ENCODE peak calls at places on chromosomes 3 and 15, in five cellular contexts. One of them, this sample, is unnamed.

GRCh38 chr3:49519266-49519665 is 35.0 kb upstream of the BSN start:
- DNase-seq in brain microvascular endothelial cell: no peak
- DNase-seq in heart left ventricle: no peak
- DNase-seq in H9: no peak
- DNase-seq in Peyer's patch: no peak
- DNase-seq in this sample: no peak

GRCh38 chr3:16490062-16490641 is 23.3 kb downstream of the RFTN1 start:
- DNase-seq in brain microvascular endothelial cell: no peak
- DNase-seq in H9: no peak
- DNase-seq in heart left ventricle: no peak
- DNase-seq in Peyer's patch: no peak
- DNase-seq in this sample: no peak

GRCh38 chr15:100785181-100786138 is 94.2 kb upstream of the ALDH1A3 start:
- DNase-seq in H9: no peak
- DNase-seq in Peyer's patch: peak
- DNase-seq in heart left ventricle: no peak
- DNase-seq in brain microvascular endothelial cell: no peak
- DNase-seq in this sample: peak

GRCh38 chr3:36776436-36776835 is 12.1 kb upstream of the DCLK3 start:
- DNase-seq in H9: no peak
- DNase-seq in brain microvascular endothelial cell: no peak
- DNase-seq in heart left ventricle: no peak
- DNase-seq in Peyer's patch: no peak
- DNase-seq in this sample: no peak

GRCh38 chr3:174614046-174614445 is 245.1 kb upstream of the NAALADL2 start:
- DNase-seq in brain microvascular endothelial cell: peak
- DNase-seq in Peyer's patch: no peak
- DNase-seq in H9: no peak
- DNase-seq in heart left ventricle: no peak
- DNase-seq in this sample: no peak

GRCh38 chr15:100849021-100849831 is 30.4 kb upstream of the ALDH1A3 start:
- DNase-seq in brain microvascular endothelial cell: peak
- DNase-seq in H9: no peak
- DNase-seq in heart left ventricle: no peak
- DNase-seq in Peyer's patch: peak
- DNase-seq in this sample: peak

GRCh38 chr3:34175636-34176186 is 377.3 kb downstream of the PDCD6IP start:
- DNase-seq in Peyer's patch: no peak
- DNase-seq in brain microvascular endothelial cell: no peak
- DNase-seq in H9: no peak
- DNase-seq in heart left ventricle: no peak
- DNase-seq in this sample: no peak

GRCh38 chr3:45944830-45945620 is 1.8 kb downstream of the CXCR6 start:
- DNase-seq in Peyer's patch: peak
- DNase-seq in H9: no peak
- DNase-seq in heart left ventricle: no peak
- DNase-seq in brain microvascular endothelial cell: no peak
- DNase-seq in this sample: no peak

GRCh38 chr3:186255703-186256331 is 106.2 kb downstream of the DGKG start:
- DNase-seq in brain microvascular endothelial cell: no peak
- DNase-seq in H9: peak
- DNase-seq in Peyer's patch: peak
- DNase-seq in heart left ventricle: no peak
- DNase-seq in this sample: peak

GRCh38 chr3:107416138-107416537 is 38.9 kb downstream of the CCDC54 start:
- DNase-seq in Peyer's patch: no peak
- DNase-seq in H9: no peak
- DNase-seq in brain microvascular endothelial cell: peak
- DNase-seq in heart left ventricle: no peak
- DNase-seq in this sample: no peak

GRCh38 chr3:72814308-72814707 is 33.9 kb downstream of the SHQ1 start:
- DNase-seq in heart left ventricle: no peak
- DNase-seq in Peyer's patch: no peak
- DNase-seq in brain microvascular endothelial cell: no peak
- DNase-seq in H9: no peak
- DNase-seq in this sample: no peak

GRCh38 chr3:71016141-71016845 is 567.2 kb downstream of the FOXP1 start:
- DNase-seq in H9: no peak
- DNase-seq in heart left ventricle: no peak
- DNase-seq in Peyer's patch: no peak
- DNase-seq in brain microvascular endothelial cell: peak
- DNase-seq in this sample: no peak

GRCh38 chr3:29764603-29765254 is 483.9 kb downstream of the RBMS3 start:
- DNase-seq in H9: no peak
- DNase-seq in Peyer's patch: no peak
- DNase-seq in heart left ventricle: no peak
- DNase-seq in brain microvascular endothelial cell: peak
- DNase-seq in this sample: no peak
- TF ChIP-seq CTCF in H9: no peak
- TF ChIP-seq CTCF in Peyer's patch: peak
- TF ChIP-seq CTCF in heart left ventricle: peak
- TF ChIP-seq CTCF in brain microvascular endothelial cell: peak
- TF ChIP-seq CTCF in this sample: peak

DNA sequence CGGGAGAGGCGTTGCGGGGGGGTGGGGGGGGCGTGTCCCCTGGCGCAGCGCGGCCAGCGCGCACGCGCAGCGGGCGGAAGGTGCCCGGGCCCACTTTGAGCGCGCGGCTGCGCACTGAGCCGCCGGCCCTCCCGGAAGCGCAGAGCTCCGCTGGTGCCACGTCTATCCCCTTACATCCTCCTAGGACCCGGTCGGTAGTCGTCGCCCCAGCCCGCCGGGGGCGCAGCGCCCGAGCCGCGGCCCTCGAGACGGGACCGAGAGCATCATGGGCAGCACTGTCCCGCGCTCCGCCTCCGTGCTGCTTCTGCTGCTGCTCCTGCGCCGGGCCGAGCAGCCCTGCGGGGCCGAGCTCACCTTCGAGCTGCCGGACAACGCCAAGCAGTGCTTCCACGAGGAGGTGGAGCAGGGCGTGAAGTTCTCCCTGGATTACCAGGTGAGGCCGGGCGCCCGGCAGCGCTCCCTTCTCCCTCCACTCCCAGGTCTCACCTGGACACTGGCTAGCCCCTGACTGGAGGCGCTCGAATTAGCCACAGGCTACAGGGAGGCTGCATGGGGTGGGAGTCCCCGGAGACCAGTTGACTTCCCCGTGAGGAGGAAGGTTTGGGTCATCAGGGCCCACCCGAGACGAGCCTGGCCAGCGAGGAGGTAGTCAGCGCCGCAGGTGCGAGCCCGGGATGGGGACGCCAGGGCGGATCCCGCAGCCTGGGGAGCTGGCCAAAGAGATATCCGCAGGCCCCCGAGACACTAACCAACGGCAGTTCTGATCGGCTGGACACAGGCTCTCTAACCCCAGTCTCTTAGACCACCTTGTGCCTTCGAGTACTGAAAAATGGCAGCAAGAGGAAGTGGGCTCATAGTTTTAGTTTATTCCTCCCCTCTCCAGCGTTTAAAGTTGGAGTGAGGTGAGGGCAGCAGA is at the start of gene TMED3:
- DNase-seq in Peyer's patch: peak
- DNase-seq in heart left ventricle: peak
- DNase-seq in brain microvascular endothelial cell: peak
- DNase-seq in H9: peak
- DNase-seq in this sample: peak
- TF ChIP-seq CTCF in Peyer's patch: peak
- TF ChIP-seq CTCF in heart left ventricle: no peak
- TF ChIP-seq CTCF in brain microvascular endothelial cell: peak
- TF ChIP-seq CTCF in H9: peak
- TF ChIP-seq CTCF in this sample: peak

GRCh38 chr3:141792495-141792894 is 29.3 kb downstream of the GRK7 start:
- DNase-seq in brain microvascular endothelial cell: no peak
- DNase-seq in heart left ventricle: no peak
- DNase-seq in H9: no peak
- DNase-seq in Peyer's patch: no peak
- DNase-seq in this sample: no peak

GRCh38 chr3:141795719-141796435 is 32.7 kb downstream of the GRK7 start:
- DNase-seq in brain microvascular endothelial cell: no peak
- DNase-seq in H9: no peak
- DNase-seq in heart left ventricle: peak
- DNase-seq in Peyer's patch: peak
- DNase-seq in this sample: no peak

GRCh38 chr3:141795311-141795710 is 32.1 kb downstream of the GRK7 start:
- DNase-seq in Peyer's patch: no peak
- DNase-seq in H9: peak
- DNase-seq in brain microvascular endothelial cell: no peak
- DNase-seq in heart left ventricle: no peak
- DNase-seq in this sample: no peak

GRCh38 chr3:141796436-141797166 is 33.4 kb downstream of the GRK7 start:
- DNase-seq in Peyer's patch: peak
- DNase-seq in H9: no peak
- DNase-seq in brain microvascular endothelial cell: no peak
- DNase-seq in heart left ventricle: no peak
- DNase-seq in this sample: no peak

DNA sequence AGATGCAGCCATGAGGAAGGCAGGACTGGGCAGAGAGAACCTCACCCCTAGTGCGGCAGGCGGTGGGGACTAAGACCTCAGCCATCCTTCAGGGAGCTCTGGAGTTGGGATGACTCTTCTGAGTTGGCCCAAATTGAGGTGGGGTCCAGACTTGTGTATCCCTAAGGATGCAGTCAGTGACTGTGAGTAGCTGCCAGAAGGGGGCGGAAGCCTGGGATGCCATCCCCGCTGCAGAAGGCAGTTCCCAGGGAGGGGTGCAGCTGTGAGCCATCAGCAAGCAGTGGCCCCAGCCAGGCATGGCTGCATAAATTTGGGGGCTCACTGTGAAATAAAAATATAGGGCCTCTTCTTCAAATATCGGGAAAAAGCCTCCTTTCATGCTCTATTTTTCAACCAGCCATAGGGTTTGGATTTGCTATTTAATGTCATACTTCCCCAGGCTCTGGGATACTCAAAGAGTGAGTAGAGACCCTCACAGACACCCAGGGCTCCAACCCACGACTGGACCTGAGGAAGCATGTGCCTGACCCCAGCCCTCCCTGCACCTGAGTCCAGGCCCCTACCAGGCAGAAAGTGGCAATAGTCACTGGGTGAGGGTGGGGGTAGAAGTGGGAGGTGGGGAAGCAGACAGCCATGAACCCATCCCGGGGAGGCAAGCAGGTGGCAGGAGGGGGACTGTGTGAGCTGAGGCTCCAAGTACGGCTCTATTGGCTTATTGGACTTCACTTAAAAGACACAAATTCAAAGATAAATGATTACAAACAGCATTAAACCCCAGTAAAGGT is 30.5 kb downstream of the GRK7 start:
- DNase-seq in heart left ventricle: no peak
- DNase-seq in Peyer's patch: no peak
- DNase-seq in brain microvascular endothelial cell: no peak
- DNase-seq in H9: peak
- DNase-seq in this sample: no peak
- TF ChIP-seq CTCF in heart left ventricle: no peak
- TF ChIP-seq CTCF in Peyer's patch: no peak
- TF ChIP-seq CTCF in brain microvascular endothelial cell: peak
- TF ChIP-seq CTCF in H9: peak
- TF ChIP-seq CTCF in this sample: no peak

DNA sequence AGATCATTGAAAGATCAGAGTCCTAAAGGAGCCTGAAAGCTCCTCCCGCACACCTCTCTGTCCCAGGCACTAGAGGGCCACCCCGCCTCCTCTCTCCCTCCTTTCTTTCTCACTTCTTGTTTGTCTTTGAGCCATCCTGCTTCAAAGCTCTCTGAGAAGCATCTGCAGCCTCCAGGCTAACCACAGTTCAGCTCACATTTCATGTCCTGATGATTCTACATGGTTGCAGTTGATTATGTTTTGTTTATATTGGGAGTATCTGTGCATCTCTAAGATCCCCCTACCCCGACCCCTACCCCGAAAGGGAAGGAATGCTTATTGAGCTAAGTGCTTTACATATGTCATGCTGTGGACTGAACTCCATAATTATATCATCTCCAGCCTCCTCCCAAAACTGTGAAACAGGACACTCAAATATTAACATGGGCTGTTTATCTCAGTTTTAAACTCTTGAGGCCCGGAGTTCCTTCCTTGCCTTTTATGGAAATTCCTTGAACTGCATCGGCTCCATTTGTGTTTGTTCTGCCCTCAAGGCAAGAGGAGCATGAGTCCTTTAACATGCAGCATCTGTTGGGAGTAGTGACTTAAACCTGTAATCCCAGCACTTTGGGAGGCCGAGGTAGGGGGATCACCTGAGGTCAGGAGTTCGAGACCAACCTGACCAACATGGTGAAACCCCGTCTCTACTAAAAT is 30.9 kb downstream of the MGLL start:
- DNase-seq in H9: peak
- DNase-seq in heart left ventricle: no peak
- DNase-seq in brain microvascular endothelial cell: peak
- DNase-seq in Peyer's patch: peak
- DNase-seq in this sample: no peak
- TF ChIP-seq CTCF in H9: peak
- TF ChIP-seq CTCF in heart left ventricle: no peak
- TF ChIP-seq CTCF in brain microvascular endothelial cell: peak
- TF ChIP-seq CTCF in Peyer's patch: peak
- TF ChIP-seq CTCF in this sample: peak

DNA sequence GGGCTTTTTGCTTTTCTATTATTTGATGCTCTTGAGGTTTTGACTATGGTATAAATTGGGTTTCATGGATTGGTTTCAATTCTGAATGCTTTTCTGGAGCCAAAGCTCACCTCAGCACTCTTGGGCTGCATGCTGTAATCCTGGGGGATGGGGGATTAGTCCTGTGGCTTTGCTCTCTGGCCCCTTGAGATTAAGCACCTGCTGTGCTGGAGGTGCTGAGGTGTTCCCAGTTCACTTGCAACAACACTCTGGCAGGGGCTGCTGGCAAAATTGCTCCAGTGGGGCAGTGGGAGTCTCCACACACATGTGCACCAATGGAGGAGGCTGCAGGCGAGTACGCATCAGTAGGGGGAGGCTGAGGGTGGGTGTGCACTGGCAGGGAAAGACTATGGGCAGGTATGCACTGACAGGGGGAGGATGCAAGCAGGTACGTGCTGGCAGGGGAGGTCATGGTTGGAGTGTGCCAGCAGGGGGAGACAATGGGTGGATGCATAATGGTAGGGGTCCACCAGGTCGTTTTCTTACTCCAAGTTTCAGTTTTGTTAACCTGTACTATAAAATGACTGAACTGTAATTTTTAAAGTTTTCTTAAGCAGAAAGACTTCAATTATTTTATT is 489.2 kb downstream of the FGF12 start:
- DNase-seq in Peyer's patch: no peak
- DNase-seq in H9: peak
- DNase-seq in heart left ventricle: no peak
- DNase-seq in brain microvascular endothelial cell: no peak
- DNase-seq in this sample: no peak
- TF ChIP-seq CTCF in Peyer's patch: no peak
- TF ChIP-seq CTCF in H9: peak
- TF ChIP-seq CTCF in heart left ventricle: no peak
- TF ChIP-seq CTCF in brain microvascular endothelial cell: peak
- TF ChIP-seq CTCF in this sample: no peak